ENCODE peak calls at places on chromosome 13, in seven cellular contexts. A is effector memory CD4-positive, alpha-beta T cell; I is bronchial epithelial cell; K is activated naive CD8-positive, alpha-beta T cell treated with anti-CD3 and anti-CD28 coated beads for 36 hours; X is EH; U is activated CD4-positive, alpha-beta memory T cell treated with anti-CD3 and anti-CD28 coated beads for 36 hours; R is fibroblast of the aortic adventitia. P is an unnamed sample.

GRCh38 chr13:112685856-112686255 is 4.0 kb upstream of the ATP11A start:
- DNase-seq in R (no peak), U (peak; percentile 7), I (peak; percentile 43), A (no peak), X (no peak), K (no peak), P (no peak)

GRCh38 chr13:106797081-106797640 is 229.2 kb upstream of the ARGLU1 start:
- DNase-seq in K (no peak), A (no peak), U (no peak), X (no peak), I (no peak), R (no peak), P (no peak)

GRCh38 chr13:53098455-53098854 is 69.8 kb downstream of the OLFM4 start:
- DNase-seq in U (no peak), R (no peak), K (no peak), I (no peak), X (no peak), A (no peak), P (no peak)

GRCh38 chr13:45215392-45216077 is 14.7 kb upstream of the KCTD4 start:
- DNase-seq in I (no peak), R (no peak), U (no peak), K (no peak), X (peak; percentile 19), A (no peak), P (no peak)

GRCh38 chr13:57740719-57741118 is 109.2 kb downstream of the PCDH17 start:
- DNase-seq in R (no peak), K (no peak), A (no peak), X (no peak), I (no peak), U (no peak), P (no peak)

GRCh38 chr13:59533561-59534337 is 630.0 kb downstream of the DIAPH3 start:
- DNase-seq in U (no peak), I (peak; percentile 79), K (no peak), R (no peak), X (peak; percentile 30), A (no peak), P (no peak)

GRCh38 chr13:44273991-44274810 is 99.4 kb upstream of the SERP2 start:
- DNase-seq in R (peak; percentile 77), K (no peak), I (peak; percentile 64), U (peak; percentile 19), X (peak; percentile 65), A (no peak), P (peak; percentile 33)

GRCh38 chr13:112882555-112883024 is 86.4 kb upstream of the MCF2L start:
- DNase-seq in U (no peak), I (no peak), X (no peak), R (no peak), A (no peak), K (no peak), P (no peak)

GRCh38 chr13:98752111-98752941 is at the start of gene SLC15A1:
- DNase-seq in I (no peak), U (no peak), A (no peak), R (no peak), K (no peak), X (no peak), P (no peak)

GRCh38 chr13:50094615-50095293 is 79.5 kb downstream of the KCNRG start:
- DNase-seq in A (no peak), R (peak; percentile 10), U (no peak), X (peak; percentile 34), I (peak; percentile 72), K (no peak), P (no peak)

GRCh38 chr13:41668130-41668757 is 210.9 kb downstream of the RGCC start:
- DNase-seq in A (no peak), R (peak; percentile 97), X (peak; percentile 91), U (peak; percentile 30), I (peak; percentile 88), K (peak; percentile 7), P (peak; percentile 22)

GRCh38 chr13:48412881-48413351 is at the start of gene LPAR6:
- DNase-seq in A (no peak), U (peak; percentile 23), R (peak; percentile 79), I (peak; percentile 80), K (no peak), X (peak; percentile 74), P (no peak)

GRCh38 chr13:95100525-95101121 is 200.6 kb downstream of the ABCC4 start:
- DNase-seq in K (no peak), X (peak; percentile 95), A (no peak), I (peak; percentile 98), R (peak; percentile 31), U (no peak), P (no peak)

GRCh38 chr13:95354680-95355487 is 53.6 kb upstream of the ABCC4 start:
- DNase-seq in U (no peak), K (no peak), R (no peak), I (no peak), A (no peak), X (no peak), P (no peak)

GRCh38 chr13:32284927-32285632 is 30.1 kb downstream of the ZAR1L start:
- DNase-seq in A (no peak), I (peak; percentile 76), X (peak; percentile 90), K (no peak), R (peak; percentile 86), U (no peak), P (no peak)

GRCh38 chr13:101751488-101751887 is 299.0 kb downstream of the ITGBL1 start:
- DNase-seq in U (no peak), A (no peak), I (peak; percentile 80), R (peak; percentile 58), K (no peak), X (peak; percentile 76), P (no peak)

GRCh38 chr13:30186644-30187431 is 120.5 kb downstream of the KATNAL1 start:
- DNase-seq in U (no peak), X (no peak), A (no peak), K (no peak), R (no peak), I (no peak), P (no peak)

GRCh38 chr13:28658796-28659610 is at the start of gene POMP:
- DNase-seq in X (peak; percentile 94), K (peak; percentile 91), R (peak; percentile 95), I (peak; percentile 77), A (peak; percentile 87), U (peak; percentile 96), P (peak; percentile 90)

GRCh38 chr13:94947392-94947791 is 235.0 kb upstream of the SOX21 start:
- DNase-seq in I (no peak), X (no peak), R (no peak), K (no peak), U (no peak), A (no peak), P (no peak)

GRCh38 chr13:47211106-47211505 is 314.3 kb upstream of the HTR2A start:
- DNase-seq in I (peak; percentile 51), A (no peak), U (no peak), R (no peak), X (peak; percentile 52), K (no peak), P (no peak)

GRCh38 chr13:75165543-75166230 is 316.3 kb downstream of the TBC1D4 start:
- DNase-seq in K (no peak), U (no peak), A (no peak), X (no peak), I (no peak), R (no peak), P (no peak)

GRCh38 chr13:110129539-110130186 is 177.3 kb downstream of the COL4A1 start:
- DNase-seq in R (no peak), U (no peak), X (no peak), I (no peak), K (no peak), A (no peak), P (no peak)

GRCh38 chr13:29496241-29496712 is 99.2 kb downstream of the SLC7A1 start:
- DNase-seq in A (no peak), X (no peak), U (peak; percentile 7), I (peak; percentile 83), K (no peak), R (no peak), P (no peak)

GRCh38 chr13:33411312-33411711 is 125.8 kb upstream of the STARD13 start:
- DNase-seq in X (no peak), A (no peak), K (no peak), I (no peak), R (no peak), U (no peak), P (no peak)

GRCh38 chr13:98677398-98677797 is 75.1 kb downstream of the SLC15A1 start:
- DNase-seq in I (peak; percentile 84), R (peak; percentile 23), K (no peak), X (peak; percentile 16), A (no peak), U (no peak), P (no peak)

GRCh38 chr13:75458696-75459422 is 23.1 kb downstream of the TBC1D4 start:
- DNase-seq in U (no peak), X (no peak), K (no peak), R (no peak), I (no peak), A (no peak), P (no peak)

GRCh38 chr13:102903659-102904407 is 58.0 kb downstream of the ERCC5 start:
- DNase-seq in R (peak; percentile 26), X (peak; percentile 23), U (no peak), K (no peak), A (no peak), I (peak; percentile 32), P (no peak)

GRCh38 chr13:113783966-113784644 is 25.1 kb downstream of the TMEM255B start:
- DNase-seq in A (no peak), R (no peak), K (no peak), U (peak; percentile 0), I (no peak), X (no peak), P (no peak)

GRCh38 chr13:63696055-63696454 is 2280.4 kb upstream of the PCDH20 start:
- DNase-seq in A (no peak), R (peak; percentile 1), X (peak; percentile 36), U (no peak), I (no peak), K (no peak), P (no peak)

GRCh38 chr13:75787249-75787940 is 151.3 kb downstream of the LMO7 start:
- DNase-seq in X (peak; percentile 79), A (no peak), R (peak; percentile 69), I (peak; percentile 57), U (no peak), K (no peak), P (no peak)

GRCh38 chr13:62337109-62337880 is 921.6 kb upstream of the PCDH20 start:
- DNase-seq in U (no peak), X (no peak), A (no peak), K (no peak), I (no peak), R (no peak), P (no peak)

GRCh38 chr13:98157188-98157587 is 14.3 kb downstream of the FARP1 start:
- DNase-seq in I (no peak), A (no peak), K (no peak), R (no peak), U (no peak), X (no peak), P (no peak)

GRCh38 chr13:65677906-65678305 is 1552.2 kb downstream of the PCDH9 start:
- DNase-seq in A (no peak), I (no peak), R (peak; percentile 42), X (peak; percentile 44), U (no peak), K (no peak), P (no peak)

GRCh38 chr13:80873589-80873988 is 532.7 kb upstream of the SPRY2 start:
- DNase-seq in R (no peak), U (no peak), A (no peak), K (peak; percentile 0), X (no peak), I (peak; percentile 62), P (peak; percentile 0)

GRCh38 chr13:98252931-98253470 is 75.9 kb upstream of the RNF113B start:
- DNase-seq in K (no peak), U (no peak), A (no peak), I (peak; percentile 67), R (peak; percentile 67), X (peak; percentile 95), P (no peak)